ENCODE peak calls at places on chromosomes 4 and X, in nine cellular contexts. H is esophagus squamous epithelium, M is transverse colon, C is thoracic aorta, K is adrenal gland, Y is IMR-90, U is fibroblast of mammary gland, N is suprapubic skin, G is keratinocyte. J is an unnamed sample.

GRCh38 chrX:101759000-101759399 is 99.3 kb upstream of the ARMCX2 start:
- DNase-seq in Y (peak; percentile 49), C (no peak), H (no peak), G (no peak), U (peak; percentile 49), K (peak; percentile 60), N (no peak), M (no peak), J (peak; percentile 41)

GRCh38 chrX:115350696-115351408 is 61.3 kb downstream of the LUZP4 start:
- DNase-seq in C (no peak), N (no peak), Y (no peak), U (no peak), K (no peak), M (no peak), G (no peak), H (no peak), J (peak; percentile 72)

GRCh38 chrX:119887721-119888425 is 7.8 kb upstream of the AKAP14 start:
- DNase-seq in Y (peak; percentile 30), H (no peak), C (no peak), K (peak; percentile 55), M (peak; percentile 73), G (no peak), N (peak; percentile 78), U (peak; percentile 52), J (peak; percentile 39)

GRCh38 chr4:94356444-94356843 is 13.8 kb upstream of the HPGDS start:
- DNase-seq in K (no peak), N (no peak), Y (no peak), C (no peak), M (no peak), H (no peak), U (no peak), G (no peak), J (no peak)

GRCh38 chr4:25350561-25350960 is 26.5 kb upstream of the ANAPC4 start:
- DNase-seq in H (no peak), Y (no peak), G (no peak), C (no peak), U (no peak), K (no peak), N (no peak), M (no peak), J (peak; percentile 43)

GRCh38 chr4:38078590-38079381 is 118.6 kb downstream of the PTTG2 start:
- DNase-seq in Y (peak; percentile 94), N (no peak), H (no peak), C (no peak), K (no peak), G (no peak), M (peak; percentile 63), U (peak; percentile 92), J (peak; percentile 58)

GRCh38 chr4:47705326-47705981 is 132.4 kb downstream of the CORIN start:
- DNase-seq in K (no peak), C (no peak), G (no peak), H (no peak), U (peak; percentile 50), N (no peak), M (no peak), Y (peak; percentile 55), J (peak; percentile 9)

GRCh38 chr4:31984872-31985271 is 1264.7 kb downstream of the PCDH7 start:
- DNase-seq in C (no peak), M (no peak), H (no peak), G (no peak), K (no peak), U (no peak), N (no peak), Y (no peak), J (no peak)

GRCh38 chrX:27996132-27996531 is 14.9 kb upstream of the DCAF8L1 start:
- DNase-seq in M (no peak), Y (no peak), N (no peak), K (no peak), G (no peak), H (no peak), C (no peak), U (no peak), J (no peak)

GRCh38 chrX:9326369-9326768 is 138.5 kb upstream of the TBL1X start:
- DNase-seq in H (no peak), G (no peak), Y (no peak), K (no peak), C (no peak), U (no peak), M (no peak), N (no peak), J (no peak)

GRCh38 chr4:17939061-17939460 is 82.5 kb downstream of the LCORL start:
- DNase-seq in Y (no peak), K (no peak), U (no peak), H (no peak), N (no peak), M (no peak), G (no peak), C (no peak), J (no peak)

GRCh38 chr4:11805837-11806236 is 377.1 kb upstream of the HS3ST1 start:
- DNase-seq in C (no peak), K (no peak), G (no peak), Y (peak; percentile 1), H (no peak), N (no peak), M (no peak), U (peak; percentile 34), J (no peak)

GRCh38 chr4:2009651-2010233 is 968 bp upstream of the NELFA start:
- DNase-seq in C (no peak), H (no peak), M (peak; percentile 83), N (no peak), Y (peak; percentile 45), K (peak; percentile 87), U (peak; percentile 48), G (no peak), J (peak; percentile 58)

GRCh38 chr4:13837228-13837627 is 209.7 kb upstream of the BOD1L1 start:
- DNase-seq in Y (no peak), N (no peak), U (no peak), K (no peak), M (no peak), G (no peak), H (no peak), C (no peak), J (no peak)

GRCh38 chr4:71201817-71202576 is 136.8 kb upstream of the SLC4A4 start:
- DNase-seq in G (no peak), Y (no peak), K (no peak), N (no peak), C (no peak), H (no peak), M (no peak), U (no peak), J (no peak)

GRCh38 chrX:9293051-9293496 is 171.8 kb upstream of the TBL1X start:
- DNase-seq in U (no peak), M (no peak), C (no peak), G (no peak), Y (no peak), K (no peak), H (no peak), N (no peak), J (no peak)

GRCh38 chrX:63686878-63687714 is 97.9 kb downstream of the ARHGEF9 start:
- DNase-seq in N (no peak), G (no peak), U (peak; percentile 77), C (no peak), K (no peak), M (no peak), H (no peak), Y (peak; percentile 45), J (peak; percentile 64)

GRCh38 chr4:174697164-174697563 is 131.9 kb downstream of the GLRA3 start:
- DNase-seq in H (no peak), C (no peak), K (no peak), N (no peak), U (peak; percentile 77), M (no peak), Y (no peak), G (no peak), J (peak; percentile 83)

GRCh38 chrX:68672581-68673318 is 25.3 kb downstream of the STARD8 start:
- DNase-seq in K (no peak), G (no peak), C (no peak), N (no peak), Y (no peak), H (no peak), U (no peak), M (no peak), J (no peak)

GRCh38 chr4:76982638-76983579 is 33.4 kb downstream of the SEPTIN11 start:
- DNase-seq in C (no peak), Y (peak; percentile 54), N (no peak), K (no peak), H (no peak), G (no peak), U (peak; percentile 67), M (no peak), J (peak; percentile 63)

GRCh38 chr4:128385683-128386304 is 98.2 kb upstream of the PGRMC2 start:
- DNase-seq in Y (peak; percentile 80), U (peak; percentile 75), N (no peak), G (no peak), H (no peak), M (no peak), K (no peak), C (no peak), J (peak; percentile 81)
- TF ChIP-seq CTCF in Y (peak; percentile 40), U (peak; percentile 46), N (no peak), G (peak; percentile 31), H (no peak), M (no peak), K (no peak), C (no peak), J (peak; percentile 44)

GRCh38 chr4:6676722-6677558 is 16.7 kb upstream of the S100P start:
- DNase-seq in G (no peak), Y (no peak), M (no peak), K (no peak), U (no peak), H (no peak), N (no peak), C (no peak), J (no peak)
- H3K4me3 ChIP-seq in G (no peak overlapping the region), Y (no peak overlapping the region), M (no peak overlapping the region), K (no peak overlapping the region), U (no peak overlapping the region), H (no peak overlapping the region), N (no peak overlapping the region), C (peak overlapping the region; percentile 26), J (no peak overlapping the region)

DNA sequence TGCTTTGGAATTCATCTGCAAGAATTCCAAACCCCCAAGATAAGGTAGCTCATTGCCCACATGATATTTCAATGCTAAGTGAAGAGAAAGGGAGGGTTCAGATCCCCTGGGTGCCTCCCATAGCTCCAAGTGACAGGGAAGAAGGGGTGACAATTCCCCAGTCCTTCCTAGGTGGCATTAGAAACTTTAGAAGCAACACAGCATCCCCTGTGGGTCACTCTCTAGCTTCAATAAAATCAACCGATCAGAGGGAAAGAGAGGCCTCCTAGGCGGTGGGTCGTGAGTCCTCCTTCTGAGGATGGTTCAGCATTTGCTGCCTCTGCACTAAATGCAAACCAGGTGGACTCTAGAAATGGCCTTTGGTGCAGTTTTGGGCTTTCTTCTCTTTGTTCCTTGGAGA is 84.5 kb downstream of the MGST2 start:
- DNase-seq in Y (no peak), U (no peak), H (no peak), M (no peak), G (no peak), K (no peak), N (no peak), C (no peak), J (no peak)
- TF ChIP-seq CTCF in Y (no peak), U (no peak), H (no peak), M (no peak), G (no peak), K (no peak), N (no peak), C (no peak), J (no peak)

GRCh38 chr4:75841641-75842520 is 60.4 kb downstream of the PPEF2 start:
- DNase-seq in K (no peak), U (no peak), N (no peak), C (no peak), G (no peak), H (no peak), Y (no peak), M (no peak), J (no peak)
- H3K4me3 ChIP-seq in K (no peak overlapping the region), U (no peak overlapping the region), N (no peak overlapping the region), C (no peak overlapping the region), G (no peak overlapping the region), H (no peak overlapping the region), Y (no peak overlapping the region), M (no peak overlapping the region), J (no peak overlapping the region)

J was measured in AG10803.